ENCODE peak calls at places on chromosomes 13 and 19, in nine cellular contexts. L, D, G, R, E, I, B, Z and X are unnamed samples.

GRCh38 chr13:99630269-99630898 is 129.1 kb downstream of the TM9SF2 start:
- DNase-seq in L (no peak), E (no peak), G (no peak), R (no peak), D (no peak), I (no peak), Z (no peak), B (no peak), X (no peak)

GRCh38 chr19:40355975-40356680 is 7.6 kb downstream of the PLD3 start:
- DNase-seq in G (peak), I (no peak), R (no peak), Z (no peak), B (no peak), D (no peak), L (no peak), E (no peak), X (no peak)

GRCh38 chr13:102812616-102813287 is 13.8 kb downstream of the BIVM start:
- DNase-seq in D (peak), L (no peak), E (peak), B (peak), G (no peak), Z (no peak), I (no peak), R (peak), X (no peak)

GRCh38 chr19:3208317-3209207 is 15.9 kb upstream of the CELF5 start:
- DNase-seq in R (no peak), L (no peak), Z (no peak), I (no peak), G (peak), D (no peak), E (no peak), B (no peak), X (no peak)

GRCh38 chr19:47272448-47273312 is 2.0 kb upstream of the INAFM1 start:
- DNase-seq in G (no peak), E (peak), I (peak), L (no peak), D (no peak), R (peak), B (no peak), Z (peak), X (no peak)

GRCh38 chr13:49214917-49215376 is 5.2 kb upstream of the MLNR start:
- DNase-seq in L (no peak), G (no peak), E (no peak), I (no peak), B (peak), D (no peak), R (no peak), Z (no peak), X (peak)

GRCh38 chr13:75010941-75011340 is 471.0 kb downstream of the TBC1D4 start:
- DNase-seq in Z (no peak), E (no peak), I (no peak), G (no peak), D (no peak), R (no peak), B (no peak), L (no peak), X (no peak)

GRCh38 chr13:28854657-28855056 is 34.5 kb downstream of the MTUS2 start:
- DNase-seq in L (peak), I (no peak), G (no peak), D (no peak), B (no peak), Z (no peak), E (no peak), R (no peak), X (no peak)

GRCh38 chr19:3817761-3818160 is 31.6 kb upstream of the MATK start:
- DNase-seq in D (no peak), E (no peak), L (no peak), B (no peak), I (no peak), G (no peak), Z (no peak), R (no peak), X (no peak)

GRCh38 chr19:28345811-28346210 is 867.1 kb downstream of the UQCRFS1 start:
- DNase-seq in B (no peak), Z (no peak), G (no peak), D (no peak), R (peak), L (no peak), I (no peak), E (no peak), X (no peak)

GRCh38 chr13:24681930-24682329 is 1.7 kb downstream of the ATP12A start:
- DNase-seq in R (no peak), B (no peak), E (no peak), L (no peak), I (no peak), D (no peak), Z (no peak), G (no peak), X (no peak)

GRCh38 chr19:40341601-40342482 is 6.4 kb downstream of the C19orf47 start:
- DNase-seq in Z (peak), R (peak), G (no peak), B (no peak), E (no peak), I (no peak), L (no peak), D (no peak), X (no peak)

GRCh38 chr19:1360818-1361461 is 22.8 kb upstream of the NDUFS7 start:
- DNase-seq in L (peak), Z (peak), D (peak), I (no peak), B (peak), G (peak), E (peak), R (peak), X (no peak)

GRCh38 chr19:52664461-52664860 is 26.3 kb upstream of the ZNF83 start:
- DNase-seq in D (no peak), Z (no peak), L (peak), R (no peak), E (no peak), B (no peak), G (no peak), I (no peak), X (no peak)

GRCh38 chr19:16714702-16715294 is 4.8 kb upstream of the NWD1 start:
- DNase-seq in I (no peak), Z (peak), D (peak), L (peak), E (peak), G (no peak), R (peak), B (peak), X (peak)

GRCh38 chr13:31909889-31910551 is 121.6 kb upstream of the FRY start:
- DNase-seq in R (peak), E (peak), D (peak), G (no peak), Z (no peak), B (peak), L (peak), I (no peak), X (peak)

GRCh38 chr13:92143766-92144165 is 745.3 kb downstream of the GPC5 start:
- DNase-seq in B (no peak), G (no peak), D (no peak), L (no peak), I (no peak), Z (no peak), R (no peak), E (no peak), X (no peak)

GRCh38 chr13:36945078-36945477 is 25.0 kb upstream of the SMAD9 start:
- DNase-seq in G (no peak), E (no peak), Z (no peak), L (no peak), R (no peak), B (no peak), D (no peak), I (no peak), X (no peak)

GRCh38 chr19:17210296-17210695 is 4.9 kb upstream of the USE1 start:
- DNase-seq in Z (no peak), B (peak), G (no peak), D (no peak), E (no peak), I (no peak), L (no peak), R (no peak), X (no peak)

GRCh38 chr13:109333893-109334651 is 452.3 kb downstream of the IRS2 start:
- DNase-seq in R (no peak), E (no peak), L (no peak), G (no peak), Z (no peak), I (no peak), D (no peak), B (no peak), X (no peak)

GRCh38 chr13:78160793-78161192 is 242.2 kb upstream of the EDNRB start:
- DNase-seq in G (no peak), I (no peak), L (no peak), Z (no peak), R (peak), D (peak), E (peak), B (peak), X (no peak)
- TF ChIP-seq CTCF in G (no peak), I (no peak), L (no peak), Z (no peak), R (no peak), D (no peak), E (no peak), B (no peak), X (no peak)

GRCh38 chr13:40232321-40232720 is 434.1 kb downstream of the FOXO1 start:
- DNase-seq in E (no peak), I (no peak), L (no peak), Z (no peak), D (no peak), G (no peak), B (no peak), R (no peak), X (no peak)

GRCh38 chr13:40228486-40228885 is 438.0 kb downstream of the FOXO1 start:
- DNase-seq in L (no peak), D (no peak), R (no peak), Z (no peak), E (no peak), G (no peak), B (no peak), I (peak), X (no peak)

GRCh38 chr13:40228981-40229380 is 437.5 kb downstream of the FOXO1 start:
- DNase-seq in B (no peak), G (no peak), D (no peak), E (no peak), R (no peak), Z (no peak), I (no peak), L (no peak), X (no peak)

GRCh38 chr13:40231311-40231710 is 435.1 kb downstream of the FOXO1 start:
- DNase-seq in B (no peak), L (no peak), R (no peak), G (no peak), E (peak), Z (no peak), I (no peak), D (no peak), X (no peak)

GRCh38 chr13:40230833-40231266 is 435.6 kb downstream of the FOXO1 start:
- DNase-seq in L (no peak), Z (no peak), D (peak), G (no peak), E (peak), I (peak), R (peak), B (no peak), X (no peak)
- TF ChIP-seq CTCF in L (no peak), Z (no peak), D (no peak), G (no peak), E (no peak), I (no peak), R (no peak), B (no peak), X (no peak)

GRCh38 chr19:7932276-7932929 is 6.5 kb upstream of the CTXN1 start:
- DNase-seq in L (no peak), G (peak), D (no peak), E (no peak), R (no peak), B (no peak), Z (no peak), I (no peak), X (no peak)

GRCh38 chr19:7932930-7933300 is 7.0 kb upstream of the CTXN1 start:
- DNase-seq in R (no peak), I (no peak), D (no peak), Z (no peak), B (no peak), E (no peak), G (no peak), L (no peak), X (no peak)

GRCh38 chr19:7934766-7935165 is 8.7 kb downstream of the TIMM44 start:
- DNase-seq in D (no peak), B (no peak), Z (no peak), G (peak), E (no peak), R (no peak), I (no peak), L (no peak), X (no peak)

GRCh38 chr19:7933411-7933810 is 7.5 kb upstream of the CTXN1 start:
- DNase-seq in B (no peak), Z (no peak), G (no peak), L (no peak), I (no peak), R (no peak), D (no peak), E (no peak), X (no peak)

GRCh38 chr19:7933828-7934725 is 8.1 kb upstream of the CTXN1 start:
- DNase-seq in D (no peak), B (no peak), R (no peak), G (peak), E (no peak), L (no peak), I (no peak), Z (no peak), X (no peak)
- TF ChIP-seq CTCF in D (no peak), B (no peak), R (no peak), G (no peak), E (no peak), L (no peak), I (no peak), Z (no peak), X (no peak)

GRCh38 chr13:85737952-85738351 is 61.3 kb downstream of the SLITRK6 start:
- DNase-seq in G (no peak), R (no peak), Z (no peak), B (no peak), L (no peak), E (no peak), I (no peak), D (no peak), X (no peak)
- TF ChIP-seq CTCF in G (no peak), R (no peak), Z (no peak), B (no peak), L (no peak), E (no peak), I (no peak), D (no peak), X (no peak)

GRCh38 chr19:55310498-55310897 is 14.6 kb downstream of the TMEM150B start:
- DNase-seq in R (no peak), B (no peak), D (no peak), G (no peak), L (no peak), I (no peak), E (no peak), Z (no peak), X (no peak)
- TF ChIP-seq CTCF in R (no peak), B (no peak), D (no peak), G (no peak), L (no peak), I (no peak), E (no peak), Z (no peak), X (no peak)

DNA sequence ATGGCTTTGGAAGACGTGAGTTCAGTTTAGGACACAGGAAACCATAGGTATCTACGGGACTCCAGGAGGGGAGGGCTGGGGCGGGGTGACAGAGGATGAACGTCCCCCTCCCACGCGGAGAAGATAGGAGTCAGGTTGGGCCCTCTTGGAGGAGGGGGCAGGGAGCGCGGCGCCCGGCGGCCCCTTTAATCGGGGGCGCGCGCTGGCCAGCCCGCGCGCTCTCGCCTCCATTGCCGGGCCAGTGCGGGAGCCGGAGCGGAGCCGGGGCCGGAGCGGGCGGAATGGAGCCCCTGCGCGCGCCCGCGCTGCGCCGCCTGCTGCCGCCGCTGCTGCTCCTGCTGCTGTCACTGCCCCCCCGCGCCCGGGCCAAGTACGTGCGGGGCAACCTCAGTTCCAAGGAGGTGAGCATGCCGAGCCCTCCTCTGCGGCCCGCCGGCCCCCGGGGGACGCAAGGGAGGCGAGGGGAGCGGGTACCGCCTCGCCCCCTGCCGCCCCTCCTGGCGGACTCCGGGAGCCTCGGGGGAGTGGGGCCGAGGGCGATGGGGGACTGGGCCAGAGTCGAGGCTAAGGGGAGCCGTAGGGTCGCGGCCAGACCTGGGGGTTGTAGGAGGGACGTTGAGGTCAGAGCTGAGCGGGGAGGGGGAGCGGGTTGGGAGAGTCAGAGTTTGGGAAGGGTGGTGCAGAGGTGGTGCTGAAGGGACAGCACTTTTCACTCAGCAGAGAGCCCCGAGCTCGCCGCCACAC is at the start of gene TMEM145:
- DNase-seq in E (peak), R (peak), G (peak), D (no peak), I (no peak), B (peak), Z (no peak), L (peak), X (peak)
- TF ChIP-seq CTCF in E (no peak), R (no peak), G (no peak), D (peak), I (no peak), B (peak), Z (no peak), L (no peak), X (no peak)

GRCh38 chr13:98482476-98483444 is 94.1 kb downstream of the STK24 start:
- DNase-seq in Z (peak), R (no peak), D (peak), I (peak), B (peak), L (no peak), G (peak), E (peak), X (no peak)
- TF ChIP-seq CTCF in Z (peak), R (peak), D (peak), I (peak), B (peak), L (no peak), G (no peak), E (no peak), X (no peak)

DNA sequence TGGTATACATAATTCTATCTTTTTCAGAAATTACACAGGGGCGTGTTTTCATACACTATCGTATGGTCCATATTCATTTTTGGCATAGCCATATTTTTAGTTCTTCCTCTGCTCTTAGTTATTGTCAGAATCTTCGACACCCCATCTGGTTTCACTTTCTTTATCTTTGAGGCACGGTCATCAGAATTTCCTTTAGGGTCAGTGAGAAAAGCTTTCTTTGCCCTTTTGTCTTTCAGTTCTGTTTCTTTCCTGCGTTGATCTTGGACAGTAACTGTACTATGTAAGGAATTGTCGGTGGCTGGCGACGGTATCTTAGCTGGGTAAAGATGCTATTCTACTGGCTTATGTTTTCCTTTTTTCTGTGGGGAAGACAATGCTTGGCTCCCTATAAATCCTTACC is 10.6 kb upstream of the KIR2DL4 start:
- DNase-seq in I (no peak), E (no peak), D (no peak), Z (no peak), G (no peak), L (no peak), B (no peak), R (no peak), X (no peak)
- TF ChIP-seq CTCF in I (no peak), E (no peak), D (no peak), Z (no peak), G (no peak), L (no peak), B (no peak), R (no peak), X (no peak)

DNA sequence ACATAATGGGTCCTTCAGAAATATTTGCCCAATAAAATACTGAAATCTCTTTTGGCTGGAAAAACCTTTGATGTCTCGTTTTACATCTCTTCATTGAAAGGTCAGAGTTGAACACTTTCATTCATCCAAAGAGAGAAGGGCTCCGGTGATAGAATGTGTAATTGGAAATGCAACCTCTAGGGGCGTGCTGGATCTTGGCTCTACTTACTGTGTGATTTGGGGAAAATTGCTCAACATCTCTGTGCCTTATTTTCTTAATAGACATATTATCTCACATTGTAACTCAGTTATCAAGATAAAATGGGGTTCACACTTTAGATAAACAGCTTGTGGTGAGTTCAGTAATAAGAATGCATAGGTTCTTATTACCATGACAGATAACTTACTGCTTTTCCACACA is 1444.1 kb downstream of the SLITRK5 start:
- DNase-seq in G (no peak), E (no peak), L (no peak), Z (no peak), B (no peak), R (no peak), D (no peak), I (no peak), X (no peak)
- TF ChIP-seq CTCF in G (no peak), E (no peak), L (peak), Z (no peak), B (no peak), R (peak), D (peak), I (peak), X (no peak)